ENCODE peak calls at places on chromosomes 2 and 18, in six cellular contexts. F is GM12878, M is A549, K is upper lobe of left lung, E is HepG2, N is K562. U is an unnamed sample.

GRCh38 chr18:57519668-57520424 is 66.7 kb downstream of the FECH start:
- ATAC-seq in F (no peak), M (no peak), K (no peak), E (no peak), N (no peak), U (no peak)

GRCh38 chr18:7958081-7958896 is 391.2 kb downstream of the PTPRM start:
- ATAC-seq in F (peak; percentile 82), M (peak; percentile 43), K (no peak), E (no peak), N (no peak), U (no peak)

GRCh38 chr18:31399336-31400032 is 22.9 kb downstream of the DSG4 start:
- ATAC-seq in F (no peak), M (no peak), K (no peak), E (no peak), N (no peak), U (no peak)

GRCh38 chr2:16321872-16322271 is 343.8 kb downstream of the CYRIA start:
- ATAC-seq in F (no peak), M (no peak), K (no peak), E (peak; percentile 44), N (peak; percentile 63), U (no peak)

GRCh38 chr18:78662879-78663278 is 316.7 kb upstream of the SALL3 start:
- ATAC-seq in F (no peak), M (no peak), K (no peak), E (no peak), N (no peak), U (no peak)

GRCh38 chr2:191049728-191050639 is 36.0 kb upstream of the STAT1 start:
- ATAC-seq in F (peak; percentile 93), M (peak; percentile 77), K (peak; percentile 74), E (peak; percentile 89), N (no peak), U (peak; percentile 84)

GRCh38 chr2:127220807-127221527 is 868 bp upstream of the CYP27C1 start:
- ATAC-seq in F (peak; percentile 27), M (no peak), K (peak; percentile 8), E (peak; percentile 60), N (peak; percentile 42), U (no peak)

GRCh38 chr2:46119453-46119852 is 177.8 kb upstream of the EPAS1 start:
- ATAC-seq in F (no peak), M (no peak), K (peak; percentile 72), E (peak; percentile 44), N (no peak), U (peak; percentile 27)

GRCh38 chr2:144890828-144891227 is 370.9 kb upstream of the ZEB2 start:
- ATAC-seq in F (peak; percentile 65), M (peak; percentile 64), K (no peak), E (peak; percentile 39), N (peak; percentile 91), U (no peak)

GRCh38 chr18:44770641-44771040 is 90.0 kb downstream of the SETBP1 start:
- ATAC-seq in F (no peak), M (no peak), K (no peak), E (no peak), N (no peak), U (no peak)
- H3K4me1 ChIP-seq in F (no peaks in the 10 kb centered on the region), M (peaks cover 14% of the 10 kb centered on the region), K (peaks cover 16% of the 10 kb centered on the region), E (peaks cover 28% of the 10 kb centered on the region), N (no peaks in the 10 kb centered on the region), U (peaks cover 56% of the 10 kb centered on the region)

GRCh38 chr2:201972621-201973255 is 60.9 kb upstream of the FZD7 start:
- ATAC-seq in F (no peak), M (no peak), K (no peak), E (no peak), N (no peak), U (no peak)
- H3K27ac ChIP-seq in F (no peak overlapping the region), M (no peak overlapping the region), K (no peak overlapping the region), E (no peak overlapping the region), N (no peak overlapping the region), U (no peak overlapping the region)

DNA sequence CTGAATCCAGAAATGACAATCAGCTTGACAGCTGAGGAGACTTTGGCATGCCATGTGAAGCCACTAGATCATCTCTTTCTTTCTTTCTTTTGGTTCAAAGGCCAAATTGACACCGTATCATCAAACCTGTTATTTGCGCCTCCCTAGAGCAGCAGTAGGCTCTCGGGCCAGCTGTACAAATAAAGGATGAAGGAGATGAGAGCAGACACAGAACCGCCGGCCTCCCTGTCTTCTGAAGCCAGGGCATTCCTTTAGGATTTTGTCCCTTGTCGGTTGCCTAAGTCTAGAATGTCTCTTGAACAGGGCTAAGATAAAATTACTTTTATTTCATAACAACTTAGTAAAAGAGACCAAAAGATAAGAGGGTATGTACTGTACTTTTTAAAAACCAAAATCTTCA is 36.8 kb downstream of the COL4A4 start:
- ATAC-seq in F (no peak), M (no peak), K (no peak), E (no peak), N (no peak), U (no peak)
- TF ChIP-seq EP300 in F (no peak), M (no peak), K (no peak), E (no peak), N (no peak), U (no peak)

DNA sequence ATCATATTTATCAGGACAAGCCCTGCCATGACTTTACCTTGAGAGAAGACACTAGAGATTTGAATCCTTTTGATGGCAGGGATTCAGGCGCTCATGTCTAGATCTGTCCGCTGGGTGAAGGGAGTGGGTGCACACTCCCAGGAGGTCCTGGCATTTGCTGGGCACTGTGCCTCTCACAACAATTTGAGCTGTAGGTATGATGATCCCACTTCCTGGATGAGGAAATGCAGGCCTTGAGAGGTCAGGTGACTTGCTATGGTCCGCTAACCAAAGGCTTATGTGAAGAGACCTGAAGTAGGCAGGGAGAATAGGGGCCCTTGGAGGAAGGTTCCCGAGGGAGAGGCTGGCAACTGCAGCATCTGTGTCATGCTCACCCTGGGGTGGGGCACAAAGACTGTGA is 206.1 kb downstream of the HAUS1 start:
- ATAC-seq in F (no peak), M (no peak), K (no peak), E (no peak), N (no peak), U (no peak)
- H3K4me1 ChIP-seq in F (peaks cover 3% of the 10 kb centered on the region), M (no peaks in the 10 kb centered on the region), K (no peaks in the 10 kb centered on the region), E (no peaks in the 10 kb centered on the region), N (no peaks in the 10 kb centered on the region), U (no peaks in the 10 kb centered on the region)

GRCh38 chr18:55841314-55841713 is 253.3 kb upstream of the TCF4 start:
- ATAC-seq in F (no peak), M (no peak), K (no peak), E (no peak), N (no peak), U (no peak)
- H3K27ac ChIP-seq in F (no peak overlapping the region), M (no peak overlapping the region), K (no peak overlapping the region), E (no peak overlapping the region), N (no peak overlapping the region), U (no peak overlapping the region)

GRCh38 chr2:135093685-135094340 is 41.7 kb downstream of the RAB3GAP1 start:
- ATAC-seq in F (no peak), M (no peak), K (no peak), E (peak; percentile 46), N (no peak), U (no peak)
- TF ChIP-seq EP300 in F (no peak), M (no peak), K (no peak), E (no peak), N (no peak), U (no peak)